ENCODE peak calls at places on chromosome 21, in five cellular contexts. One of them, this sample, is unnamed.

GRCh38 chr21:31491617-31492016 is 147.6 kb upstream of the TIAM1 start:
- DNase-seq in H1: no peak
- DNase-seq in neuronal stem cell: no peak
- DNase-seq in mesenchymal stem cell: peak
- DNase-seq in H9: no peak
- DNase-seq in this sample: no peak

GRCh38 chr21:20272791-20273362 is 725.3 kb upstream of the NCAM2 start:
- DNase-seq in H1: no peak
- DNase-seq in neuronal stem cell: no peak
- DNase-seq in mesenchymal stem cell: no peak
- DNase-seq in H9: peak
- DNase-seq in this sample: no peak

GRCh38 chr21:14383596-14384210 is 757 bp upstream of the HSPA13 start:
- DNase-seq in H1: no peak
- DNase-seq in neuronal stem cell: peak
- DNase-seq in mesenchymal stem cell: no peak
- DNase-seq in H9: no peak
- DNase-seq in this sample: peak

GRCh38 chr21:41363370-41364270 is 1.8 kb downstream of the MX2 start:
- DNase-seq in H1: no peak
- DNase-seq in neuronal stem cell: no peak
- DNase-seq in mesenchymal stem cell: no peak
- DNase-seq in H9: no peak
- DNase-seq in this sample: no peak

GRCh38 chr21:38982096-38982495 is 176.4 kb downstream of the ETS2 start:
- DNase-seq in H1: no peak
- DNase-seq in neuronal stem cell: peak
- DNase-seq in mesenchymal stem cell: no peak
- DNase-seq in H9: peak
- DNase-seq in this sample: no peak

GRCh38 chr21:21712761-21713558 is 714.8 kb downstream of the NCAM2 start:
- DNase-seq in H1: no peak
- DNase-seq in neuronal stem cell: no peak
- DNase-seq in mesenchymal stem cell: peak
- DNase-seq in H9: no peak
- DNase-seq in this sample: peak

GRCh38 chr21:17775431-17776126 is 43.6 kb downstream of the C21orf91 start:
- DNase-seq in H1: no peak
- DNase-seq in neuronal stem cell: no peak
- DNase-seq in mesenchymal stem cell: no peak
- DNase-seq in H9: no peak
- DNase-seq in this sample: no peak

GRCh38 chr21:33940846-33941245 is 25.2 kb upstream of the ATP5PO start:
- DNase-seq in H1: peak
- DNase-seq in neuronal stem cell: no peak
- DNase-seq in mesenchymal stem cell: peak
- DNase-seq in H9: no peak
- DNase-seq in this sample: peak

GRCh38 chr21:45421071-45421845 is 16.3 kb downstream of the COL18A1 start:
- DNase-seq in H1: no peak
- DNase-seq in neuronal stem cell: no peak
- DNase-seq in mesenchymal stem cell: no peak
- DNase-seq in H9: no peak
- DNase-seq in this sample: no peak

GRCh38 chr21:40176732-40177131 is 309.5 kb downstream of the PCP4 start:
- DNase-seq in H1: no peak
- DNase-seq in neuronal stem cell: no peak
- DNase-seq in mesenchymal stem cell: no peak
- DNase-seq in H9: no peak
- DNase-seq in this sample: no peak

GRCh38 chr21:45465611-45466329 is 60.8 kb downstream of the COL18A1 start:
- DNase-seq in H1: no peak
- DNase-seq in neuronal stem cell: no peak
- DNase-seq in mesenchymal stem cell: no peak
- DNase-seq in H9: no peak
- DNase-seq in this sample: no peak

GRCh38 chr21:34839070-34839820 is 170.5 kb downstream of the CLIC6 start:
- DNase-seq in H1: no peak
- DNase-seq in neuronal stem cell: no peak
- DNase-seq in mesenchymal stem cell: no peak
- DNase-seq in H9: no peak
- DNase-seq in this sample: no peak

GRCh38 chr21:35857082-35857481 is 203.2 kb downstream of the SETD4 start:
- DNase-seq in H1: no peak
- DNase-seq in neuronal stem cell: no peak
- DNase-seq in mesenchymal stem cell: no peak
- DNase-seq in H9: no peak
- DNase-seq in this sample: no peak

GRCh38 chr21:37101384-37101783 is 28.3 kb downstream of the TTC3 start:
- DNase-seq in H1: no peak
- DNase-seq in neuronal stem cell: no peak
- DNase-seq in mesenchymal stem cell: peak
- DNase-seq in H9: no peak
- DNase-seq in this sample: peak

GRCh38 chr21:35438643-35439404 is 389.7 kb upstream of the RUNX1 start:
- DNase-seq in H1: no peak
- DNase-seq in neuronal stem cell: no peak
- DNase-seq in mesenchymal stem cell: no peak
- DNase-seq in H9: no peak
- DNase-seq in this sample: peak

GRCh38 chr21:34881421-34881820 is 167.7 kb downstream of the RUNX1 start:
- DNase-seq in H1: no peak
- DNase-seq in neuronal stem cell: no peak
- DNase-seq in mesenchymal stem cell: peak
- DNase-seq in H9: no peak
- DNase-seq in this sample: peak

GRCh38 chr21:38775733-38776132 is 30.0 kb upstream of the ETS2 start:
- DNase-seq in H1: no peak
- DNase-seq in neuronal stem cell: no peak
- DNase-seq in mesenchymal stem cell: no peak
- DNase-seq in H9: no peak
- DNase-seq in this sample: no peak

GRCh38 chr21:40797881-40798280 is 49.1 kb downstream of the DSCAM start:
- DNase-seq in H1: no peak
- DNase-seq in neuronal stem cell: no peak
- DNase-seq in mesenchymal stem cell: no peak
- DNase-seq in H9: no peak
- DNase-seq in this sample: peak

GRCh38 chr21:45306832-45307571 is 19.3 kb upstream of the POFUT2 start:
- DNase-seq in H1: no peak
- DNase-seq in neuronal stem cell: no peak
- DNase-seq in mesenchymal stem cell: peak
- DNase-seq in H9: no peak
- DNase-seq in this sample: peak

GRCh38 chr21:24375201-24375600 is 1232.1 kb downstream of the MRPL39 start:
- DNase-seq in H1: peak
- DNase-seq in neuronal stem cell: no peak
- DNase-seq in mesenchymal stem cell: no peak
- DNase-seq in H9: peak
- DNase-seq in this sample: no peak

GRCh38 chr21:35244514-35244913 is 195.4 kb upstream of the RUNX1 start:
- DNase-seq in H1: no peak
- DNase-seq in neuronal stem cell: no peak
- DNase-seq in mesenchymal stem cell: peak
- DNase-seq in H9: no peak
- DNase-seq in this sample: peak

GRCh38 chr21:31471865-31472264 is 127.8 kb upstream of the TIAM1 start:
- DNase-seq in H1: no peak
- DNase-seq in neuronal stem cell: no peak
- DNase-seq in mesenchymal stem cell: no peak
- DNase-seq in H9: no peak
- DNase-seq in this sample: no peak

GRCh38 chr21:15837603-15838002 is 107.8 kb downstream of the USP25 start:
- DNase-seq in H1: no peak
- DNase-seq in neuronal stem cell: no peak
- DNase-seq in mesenchymal stem cell: peak
- DNase-seq in H9: no peak
- DNase-seq in this sample: peak

GRCh38 chr21:36860736-36861594 is 105.5 kb downstream of the HLCS start:
- DNase-seq in H1: no peak
- DNase-seq in neuronal stem cell: no peak
- DNase-seq in mesenchymal stem cell: peak
- DNase-seq in H9: no peak
- DNase-seq in this sample: peak

GRCh38 chr21:36428789-36429671 is 43.8 kb downstream of the CHAF1B start:
- DNase-seq in H1: no peak
- DNase-seq in neuronal stem cell: no peak
- DNase-seq in mesenchymal stem cell: peak
- DNase-seq in H9: no peak
- DNase-seq in this sample: no peak

GRCh38 chr21:42925114-42925907 is at the start of gene ERVH48-1:
- DNase-seq in H1: no peak
- DNase-seq in neuronal stem cell: no peak
- DNase-seq in mesenchymal stem cell: peak
- DNase-seq in H9: peak
- DNase-seq in this sample: peak

GRCh38 chr21:42921912-42922311 is 3.5 kb downstream of the ERVH48-1 start:
- DNase-seq in H1: no peak
- DNase-seq in neuronal stem cell: no peak
- DNase-seq in mesenchymal stem cell: no peak
- DNase-seq in H9: no peak
- DNase-seq in this sample: no peak

GRCh38 chr21:42923553-42924432 is 1.6 kb downstream of the ERVH48-1 start:
- DNase-seq in H1: peak
- DNase-seq in neuronal stem cell: peak
- DNase-seq in mesenchymal stem cell: peak
- DNase-seq in H9: peak
- DNase-seq in this sample: peak

GRCh38 chr21:42922918-42923317 is 2.5 kb downstream of the ERVH48-1 start:
- DNase-seq in H1: no peak
- DNase-seq in neuronal stem cell: no peak
- DNase-seq in mesenchymal stem cell: no peak
- DNase-seq in H9: no peak
- DNase-seq in this sample: no peak

DNA sequence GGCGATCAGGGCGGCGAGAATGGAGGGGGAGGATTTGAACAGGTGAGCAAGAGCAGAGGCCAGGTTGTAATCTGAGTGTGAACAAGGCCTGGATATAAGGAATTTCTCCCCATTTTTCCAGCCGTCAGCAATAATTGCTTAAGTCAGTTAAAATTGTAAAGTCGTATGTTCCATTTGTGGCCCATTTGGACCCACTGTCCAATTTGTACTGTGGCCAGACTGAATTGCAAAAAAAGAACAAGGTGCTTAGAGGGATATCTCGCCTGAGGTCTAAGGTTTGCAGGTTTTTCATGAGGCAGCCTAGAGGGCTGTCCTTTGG is 1.0 kb downstream of the ERVH48-1 start:
- DNase-seq in H1: no peak
- DNase-seq in neuronal stem cell: no peak
- DNase-seq in mesenchymal stem cell: no peak
- DNase-seq in H9: no peak
- DNase-seq in this sample: no peak
- H3K4ac ChIP-seq in H1: peak
- H3K4ac ChIP-seq in neuronal stem cell: no peak
- H3K4ac ChIP-seq in mesenchymal stem cell: peak
- H3K4ac ChIP-seq in H9: no peak
- H3K4ac ChIP-seq in this sample: peak

GRCh38 chr21:25964926-25965325 is 205.6 kb downstream of the APP start:
- DNase-seq in H1: no peak
- DNase-seq in neuronal stem cell: no peak
- DNase-seq in mesenchymal stem cell: peak
- DNase-seq in H9: no peak
- DNase-seq in this sample: no peak

GRCh38 chr21:25960423-25960822 is 210.1 kb downstream of the APP start:
- DNase-seq in H1: no peak
- DNase-seq in neuronal stem cell: peak
- DNase-seq in mesenchymal stem cell: peak
- DNase-seq in H9: peak
- DNase-seq in this sample: no peak

GRCh38 chr21:25964009-25964408 is 206.6 kb downstream of the APP start:
- DNase-seq in H1: no peak
- DNase-seq in neuronal stem cell: no peak
- DNase-seq in mesenchymal stem cell: peak
- DNase-seq in H9: no peak
- DNase-seq in this sample: no peak

GRCh38 chr21:25961042-25961441 is 209.5 kb downstream of the APP start:
- DNase-seq in H1: no peak
- DNase-seq in neuronal stem cell: no peak
- DNase-seq in mesenchymal stem cell: no peak
- DNase-seq in H9: peak
- DNase-seq in this sample: no peak

GRCh38 chr21:25963186-25963585 is 207.4 kb downstream of the APP start:
- DNase-seq in H1: no peak
- DNase-seq in neuronal stem cell: no peak
- DNase-seq in mesenchymal stem cell: peak
- DNase-seq in H9: no peak
- DNase-seq in this sample: peak
- H3K4ac ChIP-seq in H1: no peak
- H3K4ac ChIP-seq in neuronal stem cell: no peak
- H3K4ac ChIP-seq in mesenchymal stem cell: no peak
- H3K4ac ChIP-seq in H9: no peak
- H3K4ac ChIP-seq in this sample: no peak

GRCh38 chr21:29315155-29315749 is 16.5 kb downstream of the BACH1 start:
- DNase-seq in H1: no peak
- DNase-seq in neuronal stem cell: no peak
- DNase-seq in mesenchymal stem cell: no peak
- DNase-seq in H9: no peak
- DNase-seq in this sample: no peak

GRCh38 chr21:29318354-29318753 is 19.6 kb downstream of the BACH1 start:
- DNase-seq in H1: no peak
- DNase-seq in neuronal stem cell: no peak
- DNase-seq in mesenchymal stem cell: no peak
- DNase-seq in H9: no peak
- DNase-seq in this sample: peak

GRCh38 chr21:29313662-29314408 is 15.1 kb downstream of the BACH1 start:
- DNase-seq in H1: no peak
- DNase-seq in neuronal stem cell: no peak
- DNase-seq in mesenchymal stem cell: no peak
- DNase-seq in H9: no peak
- DNase-seq in this sample: no peak

GRCh38 chr21:29316029-29316742 is 17.5 kb downstream of the BACH1 start:
- DNase-seq in H1: no peak
- DNase-seq in neuronal stem cell: no peak
- DNase-seq in mesenchymal stem cell: no peak
- DNase-seq in H9: no peak
- DNase-seq in this sample: no peak

DNA sequence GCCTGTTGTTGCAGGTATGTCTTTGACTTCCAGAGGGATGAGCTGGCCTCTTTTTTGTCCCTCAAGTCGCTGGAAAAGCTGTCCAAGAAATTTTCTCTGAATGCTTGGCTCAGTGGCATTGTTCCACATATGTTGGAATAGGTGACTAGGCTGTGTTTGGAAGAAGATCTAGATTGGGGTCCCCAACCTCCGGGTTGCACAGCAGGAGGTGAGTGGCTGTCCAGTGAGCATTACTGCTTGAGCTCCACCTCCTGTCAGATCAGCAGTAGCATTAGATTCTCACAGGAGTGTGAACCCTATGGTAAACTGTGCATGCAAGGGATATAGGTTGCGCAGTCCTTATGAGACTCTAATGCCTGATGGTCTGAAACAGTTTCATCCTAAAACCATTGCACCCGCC is 18.1 kb downstream of the BACH1 start:
- DNase-seq in H1: no peak
- DNase-seq in neuronal stem cell: no peak
- DNase-seq in mesenchymal stem cell: no peak
- DNase-seq in H9: no peak
- DNase-seq in this sample: no peak
- H3K4ac ChIP-seq in H1: no peak
- H3K4ac ChIP-seq in neuronal stem cell: no peak
- H3K4ac ChIP-seq in mesenchymal stem cell: no peak
- H3K4ac ChIP-seq in H9: no peak
- H3K4ac ChIP-seq in this sample: no peak

GRCh38 chr21:32548978-32549377 is 36.3 kb downstream of the TCP10L start:
- DNase-seq in H1: no peak
- DNase-seq in neuronal stem cell: no peak
- DNase-seq in mesenchymal stem cell: no peak
- DNase-seq in H9: no peak
- DNase-seq in this sample: no peak
- H3K4ac ChIP-seq in H1: no peak
- H3K4ac ChIP-seq in neuronal stem cell: no peak
- H3K4ac ChIP-seq in mesenchymal stem cell: no peak
- H3K4ac ChIP-seq in H9: no peak
- H3K4ac ChIP-seq in this sample: no peak

This sample was measured in IMR-90.